ENCODE peak calls at places on chromosomes 3 and 15, in eight cellular contexts. R, W, J, H, A, N, Y and D are unnamed samples.

GRCh38 chr3:38792983-38793382 is 23.0 kb downstream of the SCN10A start:
- DNase-seq in R (no peak), W (no peak), J (no peak), H (no peak), A (no peak), N (no peak), Y (no peak), D (no peak)

GRCh38 chr3:11157406-11157805 is 3.1 kb downstream of the HRH1 start:
- DNase-seq in R (no peak), W (no peak), J (no peak), H (no peak), A (no peak), N (no peak), Y (no peak), D (no peak)

GRCh38 chr3:94069242-94069813 is 6.5 kb downstream of the NSUN3 start:
- DNase-seq in R (no peak), W (no peak), J (no peak), H (no peak), A (no peak), N (peak), Y (no peak), D (no peak)

GRCh38 chr15:66803182-66803729 is 101.2 kb downstream of the SMAD6 start:
- DNase-seq in R (peak), W (no peak), J (peak), H (peak), A (peak), N (peak), Y (peak), D (peak)

GRCh38 chr3:129593595-129594339 is 12.7 kb downstream of the PLXND1 start:
- DNase-seq in R (no peak), W (peak), J (peak), H (no peak), A (no peak), N (peak), Y (no peak), D (peak)

GRCh38 chr3:183260167-183260904 is 7.3 kb downstream of the B3GNT5 start:
- DNase-seq in R (no peak), W (peak), J (no peak), H (no peak), A (no peak), N (peak), Y (no peak), D (no peak)

GRCh38 chr3:177446160-177446559 is 248.9 kb upstream of the TBL1XR1 start:
- DNase-seq in R (no peak), W (no peak), J (no peak), H (no peak), A (no peak), N (no peak), Y (no peak), D (peak)

GRCh38 chr15:78716651-78717050 is 75.6 kb upstream of the CHRNB4 start:
- DNase-seq in R (no peak), W (no peak), J (no peak), H (no peak), A (no peak), N (peak), Y (no peak), D (no peak)

GRCh38 chr15:57410373-57410772 is 34.1 kb downstream of the CGNL1 start:
- DNase-seq in R (no peak), W (no peak), J (no peak), H (no peak), A (no peak), N (no peak), Y (no peak), D (no peak)

GRCh38 chr15:99145778-99146177 is 40.9 kb downstream of the SYNM start:
- DNase-seq in R (no peak), W (no peak), J (no peak), H (no peak), A (no peak), N (no peak), Y (no peak), D (no peak)

GRCh38 chr3:40753956-40754355 is 229.2 kb downstream of the ZNF621 start:
- DNase-seq in R (no peak), W (no peak), J (no peak), H (no peak), A (no peak), N (no peak), Y (peak), D (no peak)

GRCh38 chr3:110414851-110415250 is 656.8 kb upstream of the NECTIN3 start:
- DNase-seq in R (no peak), W (no peak), J (no peak), H (no peak), A (no peak), N (peak), Y (no peak), D (no peak)

GRCh38 chr3:184384342-184384741 is 4.5 kb downstream of the CHRD start:
- DNase-seq in R (no peak), W (no peak), J (no peak), H (no peak), A (no peak), N (no peak), Y (no peak), D (no peak)

GRCh38 chr15:45402955-45403892 is 24.9 kb upstream of the GATM start:
- DNase-seq in R (peak), W (no peak), J (peak), H (peak), A (peak), N (peak), Y (no peak), D (peak)

GRCh38 chr3:147934316-147935188 is 525.4 kb downstream of the ZIC1 start:
- DNase-seq in R (peak), W (no peak), J (no peak), H (no peak), A (no peak), N (no peak), Y (no peak), D (no peak)

GRCh38 chr15:69562097-69562496 is 109.5 kb downstream of the RPLP1 start:
- DNase-seq in R (no peak), W (no peak), J (no peak), H (no peak), A (no peak), N (no peak), Y (no peak), D (no peak)

GRCh38 chr15:95880630-95881029 is 449.9 kb upstream of the NR2F2 start:
- DNase-seq in R (no peak), W (peak), J (no peak), H (no peak), A (no peak), N (no peak), Y (no peak), D (no peak)

GRCh38 chr3:174016186-174016585 is 618.6 kb downstream of the NLGN1 start:
- DNase-seq in R (no peak), W (no peak), J (no peak), H (no peak), A (no peak), N (peak), Y (no peak), D (no peak)

GRCh38 chr3:123880998-123881561 is 3.1 kb downstream of the MYLK start:
- DNase-seq in R (peak), W (no peak), J (no peak), H (no peak), A (peak), N (peak), Y (no peak), D (no peak)

GRCh38 chr3:151430821-151431484 is 29.9 kb downstream of the IGSF10 start:
- DNase-seq in R (no peak), W (no peak), J (no peak), H (no peak), A (no peak), N (peak), Y (no peak), D (no peak)

GRCh38 chr3:73625124-73625665 is 454 bp upstream of the PDZRN3 start:
- DNase-seq in R (peak), W (no peak), J (no peak), H (peak), A (peak), N (peak), Y (peak), D (no peak)

GRCh38 chr3:73624363-73625123 is at the start of gene PDZRN3:
- DNase-seq in R (peak), W (no peak), J (peak), H (peak), A (peak), N (peak), Y (peak), D (peak)

GRCh38 chr3:73623316-73623715 is 1.4 kb downstream of the PDZRN3 start:
- DNase-seq in R (no peak), W (no peak), J (no peak), H (no peak), A (no peak), N (peak), Y (no peak), D (no peak)

GRCh38 chr3:73622135-73622534 is 2.6 kb downstream of the PDZRN3 start:
- DNase-seq in R (peak), W (no peak), J (peak), H (peak), A (no peak), N (peak), Y (no peak), D (peak)

GRCh38 chr3:73623996-73624362 is 762 bp downstream of the PDZRN3 start:
- DNase-seq in R (peak), W (no peak), J (no peak), H (peak), A (peak), N (peak), Y (no peak), D (peak)
- TF ChIP-seq CTCF in R (no peak), W (no peak), J (no peak), H (peak), A (no peak), N (peak), Y (no peak), D (peak)

GRCh38 chr3:136949708-136950107 is 8.1 kb upstream of the IL20RB start:
- DNase-seq in R (no peak), W (no peak), J (no peak), H (no peak), A (no peak), N (peak), Y (no peak), D (no peak)
- TF ChIP-seq CTCF in R (no peak), W (no peak), J (peak), H (no peak), A (no peak), N (no peak), Y (no peak), D (peak)

GRCh38 chr3:24155291-24155690 is 210.2 kb downstream of the NR1D2 start:
- DNase-seq in R (no peak), W (no peak), J (no peak), H (no peak), A (no peak), N (no peak), Y (no peak), D (no peak)

GRCh38 chr3:24156466-24156865 is 211.4 kb downstream of the NR1D2 start:
- DNase-seq in R (no peak), W (no peak), J (no peak), H (no peak), A (no peak), N (peak), Y (no peak), D (no peak)

GRCh38 chr3:24154003-24154695 is 209.1 kb downstream of the NR1D2 start:
- DNase-seq in R (no peak), W (no peak), J (no peak), H (no peak), A (no peak), N (peak), Y (no peak), D (no peak)

GRCh38 chr3:24157106-24157505 is 212.0 kb downstream of the NR1D2 start:
- DNase-seq in R (no peak), W (no peak), J (no peak), H (no peak), A (no peak), N (no peak), Y (no peak), D (no peak)

GRCh38 chr3:24154751-24155150 is 209.7 kb downstream of the NR1D2 start:
- DNase-seq in R (no peak), W (no peak), J (no peak), H (no peak), A (no peak), N (no peak), Y (no peak), D (no peak)
- TF ChIP-seq CTCF in R (no peak), W (no peak), J (no peak), H (no peak), A (no peak), N (no peak), Y (no peak), D (no peak)

GRCh38 chr3:46733026-46733800 is 15.5 kb upstream of the PRSS50 start:
- DNase-seq in R (no peak), W (no peak), J (no peak), H (no peak), A (no peak), N (peak), Y (no peak), D (no peak)
- TF ChIP-seq CTCF in R (no peak), W (no peak), J (no peak), H (no peak), A (no peak), N (peak), Y (no peak), D (no peak)

GRCh38 chr3:182138388-182138787 is 426.7 kb downstream of the SOX2 start:
- DNase-seq in R (no peak), W (no peak), J (no peak), H (no peak), A (no peak), N (no peak), Y (no peak), D (no peak)

GRCh38 chr3:182136008-182136910 is 424.5 kb downstream of the SOX2 start:
- DNase-seq in R (no peak), W (no peak), J (no peak), H (no peak), A (no peak), N (no peak), Y (no peak), D (no peak)

GRCh38 chr3:182143903-182144302 is 432.2 kb downstream of the SOX2 start:
- DNase-seq in R (no peak), W (no peak), J (no peak), H (no peak), A (no peak), N (no peak), Y (no peak), D (no peak)

GRCh38 chr3:182142928-182143327 is 431.2 kb downstream of the SOX2 start:
- DNase-seq in R (no peak), W (no peak), J (no peak), H (no peak), A (no peak), N (no peak), Y (no peak), D (no peak)

GRCh38 chr3:182139627-182140357 is 428.1 kb downstream of the SOX2 start:
- DNase-seq in R (peak), W (no peak), J (no peak), H (no peak), A (no peak), N (no peak), Y (no peak), D (no peak)
- TF ChIP-seq CTCF in R (no peak), W (no peak), J (no peak), H (no peak), A (peak), N (no peak), Y (no peak), D (no peak)

GRCh38 chr3:126035362-126036050 is 48.4 kb downstream of the SLC41A3 start:
- DNase-seq in R (no peak), W (no peak), J (no peak), H (no peak), A (no peak), N (no peak), Y (no peak), D (no peak)
- TF ChIP-seq CTCF in R (no peak), W (no peak), J (no peak), H (no peak), A (no peak), N (no peak), Y (no peak), D (no peak)

GRCh38 chr15:34358367-34358766 is 8.6 kb downstream of the LPCAT4 start:
- DNase-seq in R (no peak), W (no peak), J (no peak), H (no peak), A (no peak), N (peak), Y (no peak), D (no peak)
- TF ChIP-seq CTCF in R (no peak), W (no peak), J (no peak), H (no peak), A (no peak), N (peak), Y (no peak), D (no peak)

DNA sequence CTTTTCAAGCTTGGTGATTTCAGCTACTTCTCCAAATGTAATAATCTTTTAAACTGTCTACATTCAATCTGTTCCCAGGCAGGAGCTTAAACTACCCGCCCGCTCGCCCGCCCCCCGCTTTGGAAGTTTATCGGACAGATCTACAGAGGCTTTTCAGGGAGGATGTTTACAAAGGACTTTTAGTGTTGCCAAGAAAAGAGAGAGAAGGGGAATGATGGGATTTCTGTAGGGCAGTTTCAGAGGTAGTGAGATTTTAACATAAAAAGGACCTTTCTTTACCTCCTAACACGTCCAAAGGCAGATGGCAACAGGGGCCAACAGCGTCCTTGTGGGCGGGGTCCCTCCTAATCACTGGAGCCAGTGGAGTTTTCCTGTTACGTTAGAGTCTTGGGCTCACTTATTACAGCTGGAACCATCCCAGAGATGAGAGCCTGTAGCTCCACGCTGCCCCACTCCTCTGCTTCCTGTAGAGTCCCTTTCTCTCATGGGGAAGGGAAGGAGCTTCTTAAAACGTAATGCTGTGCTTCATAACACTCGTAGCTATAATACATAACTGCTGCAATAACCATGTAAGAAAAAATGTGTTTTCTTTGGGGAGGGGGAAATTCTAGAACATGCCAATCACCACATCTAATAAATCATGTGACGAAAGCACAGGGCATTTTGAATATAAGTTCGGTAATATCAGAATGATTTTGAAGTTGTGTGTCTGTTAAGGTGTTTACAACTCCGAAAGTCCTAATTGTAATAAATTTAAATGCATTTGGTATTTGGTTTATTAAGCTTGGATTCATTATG is 30.9 kb downstream of the HES1 start:
- DNase-seq in R (no peak), W (no peak), J (no peak), H (no peak), A (no peak), N (no peak), Y (no peak), D (no peak)
- TF ChIP-seq CTCF in R (no peak), W (no peak), J (no peak), H (no peak), A (no peak), N (no peak), Y (no peak), D (no peak)